ENCODE peak calls at places on chromosomes 12 and 14, in five cellular contexts. One of them, this sample, is unnamed.

GRCh38 chr14:79514700-79515099 is 696.6 kb downstream of the DIO2 start:
- DNase-seq in GM12878: no peak
- DNase-seq in H4: peak
- DNase-seq in putamen: no peak
- DNase-seq in iris pigment epithelial cell: peak
- DNase-seq in this sample: no peak

GRCh38 chr12:388547-389137 is 478 bp downstream of the KDM5A start:
- DNase-seq in GM12878: no peak
- DNase-seq in H4: no peak
- DNase-seq in putamen: peak
- DNase-seq in iris pigment epithelial cell: peak
- DNase-seq in this sample: peak

GRCh38 chr12:83199069-83199468 is 512.4 kb downstream of the TMTC2 start:
- DNase-seq in GM12878: no peak
- DNase-seq in H4: no peak
- DNase-seq in putamen: no peak
- DNase-seq in iris pigment epithelial cell: no peak
- DNase-seq in this sample: no peak

GRCh38 chr12:52392465-52393007 is 7.1 kb upstream of the KRT84 start:
- DNase-seq in GM12878: no peak
- DNase-seq in H4: no peak
- DNase-seq in putamen: no peak
- DNase-seq in iris pigment epithelial cell: no peak
- DNase-seq in this sample: no peak

GRCh38 chr14:95043314-95043713 is 114.0 kb downstream of the DICER1 start:
- DNase-seq in GM12878: no peak
- DNase-seq in H4: no peak
- DNase-seq in putamen: no peak
- DNase-seq in iris pigment epithelial cell: no peak
- DNase-seq in this sample: no peak

GRCh38 chr14:53596845-53597525 is 359.6 kb downstream of the BMP4 start:
- DNase-seq in GM12878: no peak
- DNase-seq in H4: no peak
- DNase-seq in putamen: no peak
- DNase-seq in iris pigment epithelial cell: peak
- DNase-seq in this sample: no peak

GRCh38 chr12:57430117-57430930 is 519 bp downstream of the R3HDM2 start:
- DNase-seq in GM12878: no peak
- DNase-seq in H4: no peak
- DNase-seq in putamen: peak
- DNase-seq in iris pigment epithelial cell: peak
- DNase-seq in this sample: no peak

GRCh38 chr12:3300833-3301401 is 190.1 kb upstream of the PRMT8 start:
- DNase-seq in GM12878: no peak
- DNase-seq in H4: no peak
- DNase-seq in putamen: no peak
- DNase-seq in iris pigment epithelial cell: no peak
- DNase-seq in this sample: no peak

GRCh38 chr12:79251356-79251755 is 386.8 kb downstream of the SYT1 start:
- DNase-seq in GM12878: no peak
- DNase-seq in H4: no peak
- DNase-seq in putamen: no peak
- DNase-seq in iris pigment epithelial cell: peak
- DNase-seq in this sample: no peak

GRCh38 chr12:57764662-57765002 is 2.2 kb downstream of the CYP27B1 start:
- DNase-seq in GM12878: no peak
- DNase-seq in H4: no peak
- DNase-seq in putamen: no peak
- DNase-seq in iris pigment epithelial cell: no peak
- DNase-seq in this sample: no peak

GRCh38 chr12:96876966-96877365 is 30.1 kb upstream of the NEDD1 start:
- DNase-seq in GM12878: no peak
- DNase-seq in H4: no peak
- DNase-seq in putamen: no peak
- DNase-seq in iris pigment epithelial cell: no peak
- DNase-seq in this sample: no peak

GRCh38 chr12:108112815-108113556 is 16.1 kb upstream of the WSCD2 start:
- DNase-seq in GM12878: no peak
- DNase-seq in H4: no peak
- DNase-seq in putamen: no peak
- DNase-seq in iris pigment epithelial cell: no peak
- DNase-seq in this sample: no peak

This sample was measured in GM12864.